ENCODE peak calls at places on chromosomes 16 and 17, in six cellular contexts. I is mucosa of descending colon; R is activated CD8-positive, alpha-beta memory T cell treated with anti-CD3 and anti-CD28 coated beads, Interleukin-2, amount 10 ng/mL, durations not matched to agents 7 days and 5 days; X is RWPE1; N is MM.1S; F is activated effector memory CD4-positive, alpha-beta T cell treated with Interleukin-2 at 50 U/mL for 16 hours. Z is an unnamed sample.

GRCh38 chr17:70040336-70040735 is 34.7 kb upstream of the KCNJ16 start:
- DNase-seq in I (no peak), R (no peak), X (peak; percentile 41), N (no peak), F (no peak), Z (no peak)

GRCh38 chr17:66560691-66561090 is 258.3 kb downstream of the PRKCA start:
- DNase-seq in I (no peak), R (no peak), X (no peak), N (no peak), F (no peak), Z (no peak)

GRCh38 chr16:88365244-88365865 is 17.4 kb upstream of the ZNF469 start:
- DNase-seq in I (no peak), R (no peak), X (no peak), N (no peak), F (no peak), Z (no peak)

GRCh38 chr17:63274156-63274555 is 171.9 kb downstream of the CYB561 start:
- DNase-seq in I (no peak), R (no peak), X (peak; percentile 38), N (no peak), F (no peak), Z (no peak)

GRCh38 chr16:12881771-12882170 is 19.6 kb upstream of the SHISA9 start:
- DNase-seq in I (no peak), R (no peak), X (no peak), N (no peak), F (no peak), Z (no peak)

GRCh38 chr17:79024901-79025737 is 1.1 kb downstream of the C1QTNF1 start:
- DNase-seq in I (peak; percentile 63), R (no peak), X (no peak), N (no peak), F (no peak), Z (no peak)

GRCh38 chr16:35431829-35432663 is 1972.6 kb downstream of the TP53TG3F start:
- DNase-seq in I (no peak), R (no peak), X (no peak), N (peak; percentile 36), F (no peak), Z (no peak)

GRCh38 chr16:57815987-57816745 is 13.9 kb upstream of the KIFC3 start:
- DNase-seq in I (peak; percentile 77), R (peak; percentile 70), X (peak; percentile 93), N (peak; percentile 92), F (peak; percentile 21), Z (peak; percentile 14)

GRCh38 chr17:72420775-72421127 is 299.9 kb downstream of the SOX9 start:
- DNase-seq in I (no peak), R (no peak), X (no peak), N (no peak), F (no peak), Z (no peak)

GRCh38 chr17:42913527-42913926 is 12.9 kb downstream of the G6PC1 start:
- DNase-seq in I (no peak), R (no peak), X (no peak), N (no peak), F (no peak), Z (no peak)

GRCh38 chr16:57810197-57811024 is 8.1 kb upstream of the KIFC3 start:
- DNase-seq in I (peak; percentile 87), R (peak; percentile 95), X (peak; percentile 78), N (peak; percentile 96), F (peak; percentile 78), Z (peak; percentile 65)

GRCh38 chr17:50872710-50873424 is 6.7 kb upstream of the TOB1 start:
- DNase-seq in I (no peak), R (peak; percentile 70), X (no peak), N (peak; percentile 67), F (peak; percentile 37), Z (peak; percentile 19)

GRCh38 chr16:75908718-75909117 is 182.4 kb upstream of the CPHXL start:
- DNase-seq in I (no peak), R (no peak), X (no peak), N (no peak), F (no peak), Z (no peak)

Z was measured in activated T-helper 1 cell treated with Interleukin-2 at 50 U/mL for 16 hours.